ENCODE peak calls at places on chromosome 20, in eight cellular contexts. One of them, this sample, is unnamed.

GRCh38 chr20:59439243-59439642 is 138.8 kb downstream of the EDN3 start:
- DNase-seq in suprapubic skin: no peak
- DNase-seq in CD8-positive, alpha-beta memory T cell: no peak
- DNase-seq in left ventricle myocardium inferior: no peak
- DNase-seq in cardiac muscle cell: no peak
- DNase-seq in testis: no peak
- DNase-seq in GM23248: no peak
- DNase-seq in neural progenitor cell: no peak
- DNase-seq in this sample: no peak

GRCh38 chr20:63580796-63581461 is 6.9 kb upstream of the HELZ2 start:
- DNase-seq in suprapubic skin: no peak
- DNase-seq in CD8-positive, alpha-beta memory T cell: peak; percentile 71
- DNase-seq in left ventricle myocardium inferior: no peak
- DNase-seq in cardiac muscle cell: peak; percentile 44
- DNase-seq in testis: peak; percentile 50
- DNase-seq in GM23248: peak; percentile 49
- DNase-seq in neural progenitor cell: peak; percentile 55
- DNase-seq in this sample: peak; percentile 63

GRCh38 chr20:46367967-46368901 is 38.2 kb downstream of the ELMO2 start:
- DNase-seq in suprapubic skin: no peak
- DNase-seq in CD8-positive, alpha-beta memory T cell: no peak
- DNase-seq in left ventricle myocardium inferior: no peak
- DNase-seq in cardiac muscle cell: no peak
- DNase-seq in testis: no peak
- DNase-seq in GM23248: no peak
- DNase-seq in neural progenitor cell: no peak
- DNase-seq in this sample: no peak

GRCh38 chr20:56624786-56625681 is 4.1 kb upstream of the TFAP2C start:
- DNase-seq in suprapubic skin: no peak
- DNase-seq in CD8-positive, alpha-beta memory T cell: no peak
- DNase-seq in left ventricle myocardium inferior: no peak
- DNase-seq in cardiac muscle cell: no peak
- DNase-seq in testis: peak; percentile 16
- DNase-seq in GM23248: no peak
- DNase-seq in neural progenitor cell: peak; percentile 55
- DNase-seq in this sample: no peak

GRCh38 chr20:15899972-15900371 is 673.3 kb downstream of the KIF16B start:
- DNase-seq in suprapubic skin: no peak
- DNase-seq in CD8-positive, alpha-beta memory T cell: no peak
- DNase-seq in left ventricle myocardium inferior: no peak
- DNase-seq in cardiac muscle cell: no peak
- DNase-seq in testis: no peak
- DNase-seq in GM23248: no peak
- DNase-seq in neural progenitor cell: no peak
- DNase-seq in this sample: no peak

GRCh38 chr20:3307078-3307477 is 68.1 kb upstream of the SLC4A11 start:
- DNase-seq in suprapubic skin: no peak
- DNase-seq in CD8-positive, alpha-beta memory T cell: no peak
- DNase-seq in left ventricle myocardium inferior: no peak
- DNase-seq in cardiac muscle cell: no peak
- DNase-seq in testis: no peak
- DNase-seq in GM23248: no peak
- DNase-seq in neural progenitor cell: no peak
- DNase-seq in this sample: no peak

GRCh38 chr20:16072220-16072619 is 501.0 kb downstream of the KIF16B start:
- DNase-seq in suprapubic skin: no peak
- DNase-seq in CD8-positive, alpha-beta memory T cell: no peak
- DNase-seq in left ventricle myocardium inferior: no peak
- DNase-seq in cardiac muscle cell: no peak
- DNase-seq in testis: no peak
- DNase-seq in GM23248: no peak
- DNase-seq in neural progenitor cell: no peak
- DNase-seq in this sample: no peak

GRCh38 chr20:57751411-57751810 is 41.6 kb upstream of the PMEPA1 start:
- DNase-seq in suprapubic skin: no peak
- DNase-seq in CD8-positive, alpha-beta memory T cell: no peak
- DNase-seq in left ventricle myocardium inferior: no peak
- DNase-seq in cardiac muscle cell: no peak
- DNase-seq in testis: peak; percentile 37
- DNase-seq in GM23248: no peak
- DNase-seq in neural progenitor cell: no peak
- DNase-seq in this sample: no peak

GRCh38 chr20:11170025-11170424 is 496.2 kb upstream of the JAG1 start:
- DNase-seq in suprapubic skin: no peak
- DNase-seq in CD8-positive, alpha-beta memory T cell: no peak
- DNase-seq in left ventricle myocardium inferior: no peak
- DNase-seq in cardiac muscle cell: no peak
- DNase-seq in testis: no peak
- DNase-seq in GM23248: no peak
- DNase-seq in neural progenitor cell: no peak
- DNase-seq in this sample: no peak

GRCh38 chr20:17723301-17723691 is 23.5 kb downstream of the BANF2 start:
- DNase-seq in suprapubic skin: no peak
- DNase-seq in CD8-positive, alpha-beta memory T cell: no peak
- DNase-seq in left ventricle myocardium inferior: no peak
- DNase-seq in cardiac muscle cell: no peak
- DNase-seq in testis: no peak
- DNase-seq in GM23248: no peak
- DNase-seq in neural progenitor cell: no peak
- DNase-seq in this sample: no peak

GRCh38 chr20:38125157-38126056 is 39.7 kb downstream of the TGM2 start:
- DNase-seq in suprapubic skin: peak; percentile 67
- DNase-seq in CD8-positive, alpha-beta memory T cell: no peak
- DNase-seq in left ventricle myocardium inferior: peak; percentile 73
- DNase-seq in cardiac muscle cell: no peak
- DNase-seq in testis: peak; percentile 49
- DNase-seq in GM23248: no peak
- DNase-seq in neural progenitor cell: no peak
- DNase-seq in this sample: peak; percentile 95

GRCh38 chr20:44979090-44979621 is 12.8 kb downstream of the STK4 start:
- DNase-seq in suprapubic skin: no peak
- DNase-seq in CD8-positive, alpha-beta memory T cell: peak; percentile 86
- DNase-seq in left ventricle myocardium inferior: no peak
- DNase-seq in cardiac muscle cell: no peak
- DNase-seq in testis: no peak
- DNase-seq in GM23248: no peak
- DNase-seq in neural progenitor cell: no peak
- DNase-seq in this sample: no peak

DNA sequence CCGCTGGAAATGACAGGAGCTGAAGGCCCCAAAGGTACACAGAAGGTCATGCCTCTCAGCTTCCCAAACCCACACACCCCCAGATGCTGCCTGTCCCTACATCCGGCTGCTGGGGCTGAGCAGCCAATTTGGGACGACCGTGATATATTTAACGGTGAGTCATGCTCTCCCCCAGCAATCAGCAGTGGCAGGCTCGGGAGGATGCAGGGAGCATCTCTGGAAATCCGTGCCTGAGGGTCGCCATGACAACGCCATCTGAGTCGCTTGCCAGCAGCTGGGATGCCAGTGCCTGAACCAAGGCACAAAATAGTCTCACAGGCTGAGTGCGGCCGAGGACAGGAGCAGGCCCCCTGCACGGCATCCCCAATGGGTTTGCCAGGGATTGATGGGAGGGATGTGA is 57.9 kb downstream of the KCNB1 start:
- DNase-seq in suprapubic skin: no peak
- DNase-seq in CD8-positive, alpha-beta memory T cell: no peak
- DNase-seq in left ventricle myocardium inferior: no peak
- DNase-seq in cardiac muscle cell: no peak
- DNase-seq in testis: no peak
- DNase-seq in GM23248: peak; percentile 15
- DNase-seq in neural progenitor cell: peak; percentile 43
- DNase-seq in this sample: no peak
- H3K4me1 ChIP-seq in suprapubic skin: peaks cover 8% of the 10 kb centered on the region
- H3K4me1 ChIP-seq in CD8-positive, alpha-beta memory T cell: no peaks in the 10 kb centered on the region
- H3K4me1 ChIP-seq in left ventricle myocardium inferior: peaks cover 70% of the 10 kb centered on the region
- H3K4me1 ChIP-seq in cardiac muscle cell: no peaks in the 10 kb centered on the region
- H3K4me1 ChIP-seq in testis: peaks cover 39% of the 10 kb centered on the region
- H3K4me1 ChIP-seq in GM23248: no peaks in the 10 kb centered on the region
- H3K4me1 ChIP-seq in neural progenitor cell: no peaks in the 10 kb centered on the region
- H3K4me1 ChIP-seq in this sample: peaks cover 6% of the 10 kb centered on the region

GRCh38 chr20:1942061-1942460 is 46.9 kb downstream of the SIRPA start:
- DNase-seq in suprapubic skin: peak; percentile 63
- DNase-seq in CD8-positive, alpha-beta memory T cell: no peak
- DNase-seq in left ventricle myocardium inferior: no peak
- DNase-seq in cardiac muscle cell: no peak
- DNase-seq in testis: no peak
- DNase-seq in GM23248: no peak
- DNase-seq in neural progenitor cell: no peak
- DNase-seq in this sample: peak; percentile 77
- H3K4me1 ChIP-seq in suprapubic skin: peaks cover 69% of the 10 kb centered on the region
- H3K4me1 ChIP-seq in CD8-positive, alpha-beta memory T cell: no peaks in the 10 kb centered on the region
- H3K4me1 ChIP-seq in left ventricle myocardium inferior: peaks cover 21% of the 10 kb centered on the region
- H3K4me1 ChIP-seq in cardiac muscle cell: peaks cover 63% of the 10 kb centered on the region
- H3K4me1 ChIP-seq in testis: peaks cover 4% of the 10 kb centered on the region
- H3K4me1 ChIP-seq in GM23248: peaks cover 38% of the 10 kb centered on the region
- H3K4me1 ChIP-seq in neural progenitor cell: peaks cover 14% of the 10 kb centered on the region
- H3K4me1 ChIP-seq in this sample: peaks cover 8% of the 10 kb centered on the region

DNA sequence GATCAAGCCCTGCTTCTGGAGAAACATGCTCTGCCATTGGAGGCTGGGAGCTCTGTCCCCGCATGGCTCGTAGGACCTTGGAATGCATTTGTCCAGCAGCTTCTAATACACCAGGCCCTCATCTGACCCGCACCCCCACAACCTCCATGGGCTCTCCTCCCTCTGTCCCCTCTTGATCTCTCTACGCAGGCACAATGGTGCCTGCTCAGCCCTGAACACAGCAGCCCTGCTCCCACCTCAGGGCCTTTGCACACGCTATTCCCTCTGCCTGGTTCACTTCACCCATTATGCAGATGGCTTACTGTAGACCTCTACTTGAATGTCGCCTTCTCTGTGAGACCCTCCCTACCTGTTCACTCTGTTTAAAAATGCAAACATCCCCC is 27.0 kb upstream of the PTGIS start:
- DNase-seq in suprapubic skin: no peak
- DNase-seq in CD8-positive, alpha-beta memory T cell: no peak
- DNase-seq in left ventricle myocardium inferior: no peak
- DNase-seq in cardiac muscle cell: no peak
- DNase-seq in testis: no peak
- DNase-seq in GM23248: no peak
- DNase-seq in neural progenitor cell: no peak
- DNase-seq in this sample: no peak
- H3K4me1 ChIP-seq in suprapubic skin: peaks cover 15% of the 10 kb centered on the region
- H3K4me1 ChIP-seq in CD8-positive, alpha-beta memory T cell: peaks cover 33% of the 10 kb centered on the region
- H3K4me1 ChIP-seq in left ventricle myocardium inferior: peaks cover 56% of the 10 kb centered on the region
- H3K4me1 ChIP-seq in cardiac muscle cell: peaks cover 6% of the 10 kb centered on the region
- H3K4me1 ChIP-seq in testis: peaks cover 7% of the 10 kb centered on the region
- H3K4me1 ChIP-seq in GM23248: peaks cover 47% of the 10 kb centered on the region
- H3K4me1 ChIP-seq in neural progenitor cell: peaks cover 7% of the 10 kb centered on the region
- H3K4me1 ChIP-seq in this sample: peaks cover 13% of the 10 kb centered on the region

GRCh38 chr20:4689224-4689623 is 32.5 kb upstream of the PRND start:
- DNase-seq in suprapubic skin: peak; percentile 26
- DNase-seq in CD8-positive, alpha-beta memory T cell: no peak
- DNase-seq in left ventricle myocardium inferior: no peak
- DNase-seq in cardiac muscle cell: no peak
- DNase-seq in testis: no peak
- DNase-seq in GM23248: peak; percentile 20
- DNase-seq in neural progenitor cell: no peak
- DNase-seq in this sample: no peak
- H3K4me1 ChIP-seq in suprapubic skin: peaks cover 54% of the 10 kb centered on the region
- H3K4me1 ChIP-seq in CD8-positive, alpha-beta memory T cell: peaks cover 26% of the 10 kb centered on the region
- H3K4me1 ChIP-seq in left ventricle myocardium inferior: peaks cover 73% of the 10 kb centered on the region
- H3K4me1 ChIP-seq in cardiac muscle cell: peaks cover 13% of the 10 kb centered on the region
- H3K4me1 ChIP-seq in testis: peaks cover 13% of the 10 kb centered on the region
- H3K4me1 ChIP-seq in GM23248: peaks cover 48% of the 10 kb centered on the region
- H3K4me1 ChIP-seq in neural progenitor cell: peaks cover 5% of the 10 kb centered on the region
- H3K4me1 ChIP-seq in this sample: peaks cover 2% of the 10 kb centered on the region

GRCh38 chr20:32576560-32576959 is 8.6 kb downstream of the NOL4L start:
- DNase-seq in suprapubic skin: no peak
- DNase-seq in CD8-positive, alpha-beta memory T cell: no peak
- DNase-seq in left ventricle myocardium inferior: no peak
- DNase-seq in cardiac muscle cell: no peak
- DNase-seq in testis: no peak
- DNase-seq in GM23248: no peak
- DNase-seq in neural progenitor cell: no peak
- DNase-seq in this sample: peak; percentile 43

GRCh38 chr20:32578840-32579239 is 6.3 kb downstream of the NOL4L start:
- DNase-seq in suprapubic skin: no peak
- DNase-seq in CD8-positive, alpha-beta memory T cell: no peak
- DNase-seq in left ventricle myocardium inferior: no peak
- DNase-seq in cardiac muscle cell: no peak
- DNase-seq in testis: no peak
- DNase-seq in GM23248: no peak
- DNase-seq in neural progenitor cell: no peak
- DNase-seq in this sample: peak; percentile 21

GRCh38 chr20:32577657-32578056 is 7.5 kb downstream of the NOL4L start:
- DNase-seq in suprapubic skin: no peak
- DNase-seq in CD8-positive, alpha-beta memory T cell: no peak
- DNase-seq in left ventricle myocardium inferior: no peak
- DNase-seq in cardiac muscle cell: no peak
- DNase-seq in testis: no peak
- DNase-seq in GM23248: peak; percentile 53
- DNase-seq in neural progenitor cell: no peak
- DNase-seq in this sample: no peak

GRCh38 chr20:32575805-32576204 is 9.3 kb downstream of the NOL4L start:
- DNase-seq in suprapubic skin: no peak
- DNase-seq in CD8-positive, alpha-beta memory T cell: no peak
- DNase-seq in left ventricle myocardium inferior: no peak
- DNase-seq in cardiac muscle cell: no peak
- DNase-seq in testis: no peak
- DNase-seq in GM23248: no peak
- DNase-seq in neural progenitor cell: no peak
- DNase-seq in this sample: peak; percentile 48

DNA sequence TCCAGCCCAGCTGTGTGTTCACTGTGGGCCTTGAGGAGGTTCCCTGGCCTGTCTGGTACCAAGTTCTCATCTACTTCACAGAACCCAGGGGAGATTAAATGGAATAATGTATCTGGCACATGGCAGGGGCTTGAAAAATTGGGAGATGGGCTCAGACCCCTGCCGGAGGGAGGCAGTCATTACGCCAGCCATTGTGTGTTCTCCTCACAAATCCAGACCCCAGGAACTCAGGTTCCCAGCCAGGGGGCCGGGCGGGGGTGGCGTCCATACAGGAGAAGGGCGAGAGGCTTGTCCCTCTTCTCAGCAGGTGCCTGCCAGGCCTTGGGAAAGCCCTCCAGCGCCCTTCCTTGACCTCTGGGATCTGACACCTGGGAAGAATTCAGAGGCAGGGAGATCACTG is 8.1 kb downstream of the NOL4L start:
- DNase-seq in suprapubic skin: no peak
- DNase-seq in CD8-positive, alpha-beta memory T cell: no peak
- DNase-seq in left ventricle myocardium inferior: no peak
- DNase-seq in cardiac muscle cell: no peak
- DNase-seq in testis: no peak
- DNase-seq in GM23248: no peak
- DNase-seq in neural progenitor cell: no peak
- DNase-seq in this sample: peak; percentile 56
- H3K4me1 ChIP-seq in suprapubic skin: no peaks in the 10 kb centered on the region
- H3K4me1 ChIP-seq in CD8-positive, alpha-beta memory T cell: peaks cover 96% of the 10 kb centered on the region
- H3K4me1 ChIP-seq in left ventricle myocardium inferior: no peaks in the 10 kb centered on the region
- H3K4me1 ChIP-seq in cardiac muscle cell: peaks cover 25% of the 10 kb centered on the region
- H3K4me1 ChIP-seq in testis: peaks cover 10% of the 10 kb centered on the region
- H3K4me1 ChIP-seq in GM23248: peaks cover 8% of the 10 kb centered on the region
- H3K4me1 ChIP-seq in neural progenitor cell: peaks cover 15% of the 10 kb centered on the region
- H3K4me1 ChIP-seq in this sample: no peaks in the 10 kb centered on the region

This sample was measured in right cardiac atrium.